ENCODE peak calls at places on chromosomes 11 and 22, in six cellular contexts. T is SK-N-SH, F is A549, D is HCT116, X is endothelial cell of umbilical vein, U is HepG2. Z is an unnamed sample.

GRCh38 chr11:70314730-70315129 is 44.2 kb downstream of the PPFIA1 start:
- DNase-seq in T (no peak), F (no peak), D (no peak), X (peak; percentile 66), U (no peak), Z (peak; percentile 57)

GRCh38 chr11:33682446-33682845 is 18.2 kb downstream of the C11orf91 start:
- DNase-seq in T (no peak), F (no peak), D (no peak), X (no peak), U (no peak), Z (no peak)

GRCh38 chr22:32080904-32081303 is 37.8 kb downstream of the SLC5A1 start:
- DNase-seq in T (peak; percentile 73), F (peak; percentile 39), D (peak; percentile 59), X (peak; percentile 11), U (peak; percentile 47), Z (peak; percentile 67)

GRCh38 chr11:44257338-44258189 is 52.4 kb downstream of the ALX4 start:
- DNase-seq in T (no peak), F (no peak), D (no peak), X (no peak), U (no peak), Z (peak; percentile 36)

GRCh38 chr22:46336119-46337078 is 885 bp downstream of the TRMU start:
- DNase-seq in T (peak; percentile 65), F (no peak), D (no peak), X (peak; percentile 43), U (peak; percentile 20), Z (peak; percentile 35)

GRCh38 chr11:70933986-70934583 is 318.3 kb downstream of the SHANK2 start:
- DNase-seq in T (no peak), F (no peak), D (no peak), X (no peak), U (no peak), Z (no peak)

GRCh38 chr22:35443790-35444684 is 44.1 kb downstream of the MCM5 start:
- DNase-seq in T (no peak), F (no peak), D (no peak), X (no peak), U (no peak), Z (no peak)

GRCh38 chr11:134240592-134240991 is 12.6 kb downstream of the THYN1 start:
- DNase-seq in T (no peak), F (no peak), D (no peak), X (no peak), U (no peak), Z (no peak)

GRCh38 chr22:23364389-23364788 is 184.1 kb downstream of the BCR start:
- DNase-seq in T (no peak), F (no peak), D (no peak), X (no peak), U (no peak), Z (no peak)

GRCh38 chr11:78575478-78575877 is 814 bp upstream of the NARS2 start:
- DNase-seq in T (no peak), F (no peak), D (no peak), X (no peak), U (no peak), Z (no peak)

GRCh38 chr11:18791175-18792065 is at the start of gene PTPN5:
- DNase-seq in T (peak; percentile 66), F (no peak), D (no peak), X (no peak), U (no peak), Z (no peak)

GRCh38 chr11:4607111-4607510 is 920 bp downstream of the TRIM68 start:
- DNase-seq in T (no peak), F (no peak), D (no peak), X (peak; percentile 50), U (no peak), Z (no peak)

GRCh38 chr22:45626198-45626651 is 45.4 kb upstream of the ATXN10 start:
- DNase-seq in T (no peak), F (peak; percentile 63), D (peak; percentile 87), X (no peak), U (peak; percentile 55), Z (no peak)

GRCh38 chr11:71937826-71938225 is 9.0 kb downstream of the RNF121 start:
- DNase-seq in T (no peak), F (no peak), D (no peak), X (peak; percentile 54), U (no peak), Z (no peak)

GRCh38 chr11:97143463-97143862 is 753.6 kb downstream of the JRKL start:
- DNase-seq in T (no peak), F (no peak), D (no peak), X (no peak), U (no peak), Z (peak; percentile 11)

GRCh38 chr22:38205261-38206128 is 3.7 kb downstream of the MAFF start:
- DNase-seq in T (no peak), F (no peak), D (no peak), X (peak; percentile 77), U (no peak), Z (no peak)

GRCh38 chr22:37672920-37673453 is 2.4 kb upstream of the LGALS1 start:
- DNase-seq in T (no peak), F (no peak), D (no peak), X (no peak), U (no peak), Z (no peak)

GRCh38 chr22:27971926-27972325 is 52.9 kb upstream of the PITPNB start:
- DNase-seq in T (no peak), F (no peak), D (no peak), X (no peak), U (no peak), Z (no peak)

GRCh38 chr11:94730153-94730552 is 38.0 kb upstream of the AMOTL1 start:
- DNase-seq in T (no peak), F (no peak), D (no peak), X (no peak), U (no peak), Z (no peak)

GRCh38 chr22:36775589-36775965 is 342 bp downstream of the IFT27 start:
- DNase-seq in T (no peak), F (no peak), D (no peak), X (peak; percentile 31), U (no peak), Z (no peak)

GRCh38 chr11:19674831-19675230 is 37.8 kb upstream of the NAV2 start:
- DNase-seq in T (no peak), F (no peak), D (no peak), X (no peak), U (no peak), Z (peak; percentile 83)

GRCh38 chr11:96230686-96231085 is 112.3 kb downstream of the MAML2 start:
- DNase-seq in T (no peak), F (no peak), D (no peak), X (peak; percentile 55), U (no peak), Z (peak; percentile 89)

GRCh38 chr22:41356430-41357028 is 25.2 kb upstream of the TEF start:
- DNase-seq in T (no peak), F (no peak), D (no peak), X (no peak), U (no peak), Z (no peak)

GRCh38 chr11:26522912-26523610 is 49.0 kb downstream of the MUC15 start:
- DNase-seq in T (no peak), F (no peak), D (no peak), X (no peak), U (peak; percentile 32), Z (peak; percentile 39)

GRCh38 chr11:2302844-2303626 is 1.2 kb downstream of the TSPAN32 start:
- DNase-seq in T (peak; percentile 74), F (no peak), D (no peak), X (no peak), U (no peak), Z (peak; percentile 34)

GRCh38 chr11:134367781-134368180 is 36.0 kb downstream of the GLB1L2 start:
- DNase-seq in T (no peak), F (no peak), D (no peak), X (no peak), U (no peak), Z (no peak)

GRCh38 chr22:33274214-33274828 is 216.1 kb upstream of the SYN3 start:
- DNase-seq in T (no peak), F (no peak), D (no peak), X (no peak), U (peak; percentile 27), Z (peak; percentile 50)

GRCh38 chr11:36565033-36565610 is 2.7 kb upstream of the RAG1 start:
- DNase-seq in T (peak; percentile 57), F (no peak), D (no peak), X (peak; percentile 3), U (no peak), Z (no peak)
- H3K4me3 ChIP-seq in T (peak overlapping the region; percentile 48), F (peak overlapping the region; percentile 30), D (no peak overlapping the region), X (no peak overlapping the region), U (no peak overlapping the region), Z (no peak overlapping the region)

GRCh38 chr11:35247428-35247827 is 108.5 kb downstream of the CD44 start:
- DNase-seq in T (no peak), F (no peak), D (no peak), X (no peak), U (no peak), Z (no peak)
- TF ChIP-seq MAX in T (no peak), F (no peak), D (no peak), X (no peak), U (no peak), Z (no peak)

GRCh38 chr22:18112440-18112839 is 1.8 kb downstream of the TUBA8 start:
- DNase-seq in T (no peak), F (no peak), D (no peak), X (no peak), U (no peak), Z (peak; percentile 25)

GRCh38 chr22:18109410-18110193 is 1.0 kb upstream of the TUBA8 start:
- DNase-seq in T (no peak), F (no peak), D (no peak), X (peak; percentile 17), U (no peak), Z (peak; percentile 23)

GRCh38 chr22:18110944-18111758 is 542 bp downstream of the TUBA8 start:
- DNase-seq in T (no peak), F (no peak), D (no peak), X (peak; percentile 4), U (no peak), Z (peak; percentile 41)

GRCh38 chr22:18111759-18112330 is 1.2 kb downstream of the TUBA8 start:
- DNase-seq in T (no peak), F (no peak), D (no peak), X (no peak), U (no peak), Z (peak; percentile 32)

DNA sequence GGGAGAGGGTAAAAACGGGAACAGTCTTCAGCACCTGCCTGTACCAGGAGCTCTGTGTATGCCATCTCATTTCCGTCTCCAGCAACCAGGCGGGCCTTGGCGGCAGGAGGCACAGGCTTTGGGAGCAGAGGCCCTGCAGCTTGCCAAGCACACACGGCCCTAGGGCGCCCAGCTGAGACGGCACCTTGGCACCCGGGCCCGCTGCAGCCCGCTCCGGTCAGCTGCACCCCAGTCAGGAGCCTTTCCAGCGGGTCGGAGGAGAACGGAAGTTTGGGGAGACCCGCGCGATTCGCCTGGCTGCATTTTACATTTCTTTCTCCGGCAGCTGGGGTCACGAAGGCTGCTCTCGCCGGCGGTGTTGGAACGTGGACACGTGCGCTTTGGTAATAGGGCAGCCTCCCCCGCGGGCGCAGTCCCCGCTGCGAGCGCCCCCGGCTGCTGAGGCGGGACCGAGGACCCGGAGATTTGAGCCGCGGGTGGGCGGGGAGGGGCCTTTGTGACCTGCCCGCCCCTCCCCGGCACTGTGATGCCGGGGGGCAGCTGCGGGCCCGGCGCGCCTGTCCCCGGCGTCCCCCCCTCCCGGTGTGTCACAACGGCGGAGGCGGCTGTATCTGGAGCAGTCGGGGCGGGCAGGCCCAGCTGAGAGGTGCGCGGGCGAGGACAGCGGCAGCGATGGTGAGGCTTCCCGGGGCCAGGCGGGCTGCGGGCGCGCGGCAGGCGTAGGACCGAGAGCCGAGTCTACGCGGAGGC is at the start of gene TUBA8:
- DNase-seq in T (peak; percentile 87), F (no peak), D (no peak), X (peak; percentile 29), U (no peak), Z (peak; percentile 77)
- H3K4me3 ChIP-seq in T (peak within 1 kb of the TSS; percentile 39), F (peak within 1 kb of the TSS; percentile 33), D (no peak within 1 kb of the TSS), X (peak within 1 kb of the TSS; percentile 67), U (peak within 1 kb of the TSS; percentile 71), Z (peak within 1 kb of the TSS; percentile 63)

GRCh38 chr11:24496728-24497396 is at the start of gene LUZP2:
- DNase-seq in T (peak; percentile 73), F (no peak), D (no peak), X (peak; percentile 42), U (no peak), Z (no peak)
- TF ChIP-seq MAX in T (no peak), F (no peak), D (no peak), X (no peak), U (no peak), Z (no peak)

Z was measured in NB4.